ENCODE peak calls at places on chromosomes 2 and 18, in nine cellular contexts. K is H9, Q is fibroblast of the aortic adventitia, Z is fibroblast of lung, I is astrocyte of the spinal cord, S is B cell, O is mesothelial cell of epicardium, N is GM13977, W is upper lobe of right lung. F is an unnamed sample.
A peak's percentile ranks its signal among the peaks of the same experiment; 100 is the strongest.

GRCh38 chr2:54058449-54058848 is 57.0 kb upstream of the ACYP2 start:
- DNase-seq in O (no peak), S (no peak), N (no peak), Q (no peak), K (no peak), I (no peak), Z (no peak), W (no peak), F (no peak)

GRCh38 chr2:19351914-19352697 is 6.3 kb downstream of the OSR1 start:
- DNase-seq in S (peak; percentile 55), Q (peak; percentile 49), W (no peak), K (no peak), Z (peak; percentile 12), N (peak; percentile 18), O (no peak), I (no peak), F (no peak)

GRCh38 chr2:156818221-156818620 is 382.0 kb downstream of the GPD2 start:
- DNase-seq in K (no peak), O (no peak), I (no peak), S (no peak), N (no peak), Z (no peak), Q (no peak), W (no peak), F (no peak)

GRCh38 chr18:63085611-63086010 is 234.0 kb downstream of the BCL2 start:
- DNase-seq in Q (no peak), K (no peak), Z (no peak), N (no peak), O (no peak), I (no peak), S (no peak), W (no peak), F (no peak)

GRCh38 chr2:221555511-221555845 is 16.6 kb downstream of the EPHA4 start:
- DNase-seq in Z (no peak), I (no peak), S (no peak), W (no peak), K (no peak), O (no peak), N (no peak), Q (no peak), F (no peak)

GRCh38 chr18:48990497-48991298 is 39.9 kb upstream of the SMAD7 start:
- DNase-seq in Z (peak; percentile 44), O (no peak), N (no peak), W (no peak), Q (peak; percentile 63), S (no peak), K (peak; percentile 22), I (peak; percentile 52), F (no peak)

GRCh38 chr2:231673348-231673770 is 35.0 kb upstream of the PTMA start:
- DNase-seq in W (peak; percentile 93), Q (no peak), K (peak; percentile 98), Z (peak; percentile 32), O (peak; percentile 59), N (no peak), I (peak; percentile 50), S (no peak), F (no peak)

GRCh38 chr2:238906936-238907716 is 59.2 kb downstream of the TWIST2 start:
- DNase-seq in Z (no peak), N (no peak), K (no peak), Q (no peak), W (peak; percentile 60), I (no peak), S (no peak), O (no peak), F (no peak)

GRCh38 chr18:48142994-48143393 is 212.5 kb upstream of the SMAD2 start:
- DNase-seq in Q (no peak), W (no peak), I (no peak), N (no peak), O (no peak), S (no peak), Z (no peak), K (no peak), F (no peak)

GRCh38 chr2:10322973-10323372 is 20.3 kb downstream of the HPCAL1 start:
- DNase-seq in N (no peak), Q (no peak), Z (no peak), K (no peak), S (no peak), I (no peak), O (no peak), W (no peak), F (no peak)

GRCh38 chr2:17208511-17208910 is 309.7 kb downstream of the RAD51AP2 start:
- DNase-seq in Q (peak; percentile 4), K (no peak), O (no peak), I (peak; percentile 24), W (no peak), Z (no peak), S (no peak), N (no peak), F (no peak)

DNA sequence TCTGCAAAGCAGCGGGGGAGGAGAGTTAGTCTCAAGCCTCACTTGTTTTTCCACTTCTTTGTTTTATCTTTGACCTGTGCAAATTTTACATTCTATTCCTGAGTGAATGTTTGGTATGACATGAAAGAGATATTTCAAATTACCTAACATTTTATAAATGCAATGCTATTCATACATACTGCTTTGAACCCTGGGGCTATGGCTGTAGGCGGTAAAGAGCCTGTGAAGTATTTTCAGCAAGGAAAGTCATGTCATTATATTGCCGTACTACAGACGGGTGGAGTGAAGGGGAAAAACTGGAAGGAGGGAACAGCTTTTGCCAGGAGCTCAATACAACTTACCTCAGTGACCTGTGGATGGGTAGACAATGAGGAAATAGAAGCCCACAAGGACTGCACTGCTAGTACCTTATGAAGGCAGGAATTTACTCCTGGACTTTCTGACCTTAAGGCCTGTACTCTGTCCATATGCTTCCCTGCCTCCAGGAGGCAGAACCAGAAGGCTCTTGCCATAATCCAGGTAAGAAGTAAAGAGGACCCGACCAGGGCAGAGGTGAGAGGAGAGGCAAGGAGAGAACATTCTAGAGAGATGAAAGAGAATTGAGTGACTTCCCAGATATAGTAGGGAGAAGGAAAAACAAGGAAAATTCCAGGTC is 28.4 kb upstream of the TET3 start:
- DNase-seq in Q (no peak), N (no peak), I (no peak), W (no peak), S (no peak), K (no peak), O (no peak), Z (no peak), F (no peak)
- TF ChIP-seq CTCF in Q (no peak), N (no peak), I (no peak), W (no peak), S (no peak), K (peak; percentile 19), O (no peak), Z (no peak), F (no peak)

GRCh38 chr2:46029332-46029811 is 267.8 kb upstream of the EPAS1 start:
- DNase-seq in Q (peak; percentile 40), O (no peak), Z (peak; percentile 82), I (peak; percentile 74), K (no peak), S (no peak), W (no peak), N (no peak), F (no peak)
- TF ChIP-seq CTCF in Q (no peak), O (no peak), Z (peak; percentile 20), I (peak; percentile 14), K (peak; percentile 43), S (no peak), W (peak; percentile 17), N (peak; percentile 30), F (peak; percentile 22)

GRCh38 chr2:160430001-160430344 is 63.6 kb downstream of the RBMS1 start:
- DNase-seq in O (no peak), Q (no peak), K (no peak), Z (no peak), I (no peak), N (no peak), W (no peak), S (no peak), F (no peak)

GRCh38 chr2:160434254-160434948 is 59.2 kb downstream of the RBMS1 start:
- DNase-seq in O (no peak), K (no peak), Z (peak; percentile 50), Q (no peak), I (no peak), N (no peak), S (no peak), W (no peak), F (no peak)

GRCh38 chr2:160433466-160434172 is 60.0 kb downstream of the RBMS1 start:
- DNase-seq in S (no peak), Z (peak; percentile 47), K (no peak), I (no peak), N (no peak), W (no peak), Q (peak; percentile 50), O (no peak), F (no peak)

GRCh38 chr2:160431441-160431840 is 62.2 kb downstream of the RBMS1 start:
- DNase-seq in W (no peak), K (no peak), O (no peak), N (no peak), Q (peak; percentile 62), I (no peak), S (peak; percentile 53), Z (no peak), F (no peak)

DNA sequence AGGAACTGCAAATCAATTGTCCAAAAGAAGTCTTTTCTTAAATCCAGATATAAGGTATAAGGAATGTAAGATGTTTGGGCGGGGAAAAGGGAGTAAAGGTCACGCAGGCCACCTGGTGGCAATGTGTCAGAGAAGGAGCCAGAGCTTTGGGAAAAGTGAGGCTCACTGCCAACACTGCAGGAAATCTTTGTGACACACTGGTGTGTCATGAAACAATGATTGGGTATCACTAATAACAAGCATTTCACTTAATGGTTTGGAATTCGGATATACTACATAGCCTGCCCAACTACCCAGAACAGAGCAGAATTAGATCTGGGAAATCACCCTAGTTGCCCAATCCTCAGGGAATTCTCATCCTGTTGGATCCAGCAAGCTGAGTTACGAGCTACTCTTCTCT is 61.0 kb downstream of the RBMS1 start:
- DNase-seq in Q (peak; percentile 72), I (peak; percentile 63), Z (peak; percentile 50), S (no peak), W (no peak), O (no peak), K (no peak), N (no peak), F (peak; percentile 86)
- TF ChIP-seq CTCF in Q (no peak), I (no peak), Z (no peak), S (no peak), W (no peak), O (no peak), K (peak; percentile 50), N (no peak), F (no peak)

GRCh38 chr2:172116107-172116506 is 13.4 kb upstream of the DLX2 start:
- DNase-seq in Q (no peak), W (no peak), O (no peak), N (no peak), K (no peak), Z (no peak), S (no peak), I (no peak), F (no peak)

GRCh38 chr2:172109256-172109655 is 6.6 kb upstream of the DLX2 start:
- DNase-seq in K (no peak), Q (no peak), W (no peak), O (no peak), Z (no peak), S (no peak), N (peak; percentile 6), I (no peak), F (no peak)

GRCh38 chr2:172114579-172114978 is 11.9 kb upstream of the DLX2 start:
- DNase-seq in S (no peak), Z (no peak), Q (no peak), W (no peak), K (no peak), N (no peak), I (no peak), O (no peak), F (no peak)

GRCh38 chr2:172109670-172110421 is 7.1 kb upstream of the DLX2 start:
- DNase-seq in N (peak; percentile 11), O (no peak), S (no peak), Q (no peak), W (no peak), I (no peak), K (no peak), Z (no peak), F (no peak)

GRCh38 chr2:172113617-172114016 is 10.9 kb upstream of the DLX2 start:
- DNase-seq in I (peak; percentile 42), S (peak; percentile 7), W (no peak), Q (peak; percentile 73), O (no peak), Z (peak; percentile 66), N (peak; percentile 31), K (no peak), F (no peak)
- TF ChIP-seq CTCF in I (peak; percentile 35), S (no peak), W (peak; percentile 23), Q (peak; percentile 35), O (no peak), Z (no peak), N (peak; percentile 40), K (peak; percentile 68), F (peak; percentile 41)

F was measured in HFF-Myc.